ENCODE peak calls at places on chromosomes 11 and 22, in seven cellular contexts. I is activated naive CD4-positive, alpha-beta T cell treated with anti-CD3 and anti-CD28 coated beads, Interleukin-2, amount 50 U/mL, for 72 hours; U is naive thymus-derived CD4-positive, alpha-beta T cell; V is heart right ventricle; Q is psoas muscle; X is stimulated activated effector memory CD8-positive, alpha-beta T cell treated with anti-CD3 and anti-CD28 coated beads, Interleukin-12 subunit alpha, Interleukin-12 subunit beta, amount 100 ng/mL, for 72 hours; G is lower lobe of right lung. C is an unnamed sample.

GRCh38 chr22:37681556-37682049 is 4.5 kb upstream of the NOL12 start:
- ATAC-seq in G (peak; percentile 79), I (peak; percentile 39), X (peak; percentile 59), V (peak; percentile 30), Q (peak; percentile 57), U (peak; percentile 37), C (peak; percentile 38)

GRCh38 chr11:133967599-133968238 is 11.0 kb upstream of the IGSF9B start:
- ATAC-seq in X (no peak), G (no peak), Q (no peak), U (peak; percentile 7), I (peak; percentile 24), V (no peak), C (no peak)

GRCh38 chr22:44990810-44991209 is 19.0 kb downstream of the PHF21B start:
- ATAC-seq in U (no peak), I (no peak), X (no peak), Q (no peak), G (no peak), V (no peak), C (no peak)

GRCh38 chr11:80307676-80308075 is 866.8 kb upstream of the TENM4 start:
- ATAC-seq in U (no peak), G (no peak), I (no peak), V (no peak), Q (no peak), X (no peak), C (no peak)

GRCh38 chr11:48020092-48020755 is 39.9 kb downstream of the PTPRJ start:
- ATAC-seq in Q (no peak), V (peak; percentile 55), I (peak; percentile 59), U (peak; percentile 80), X (peak; percentile 83), G (peak; percentile 84), C (peak; percentile 94)

GRCh38 chr11:1570896-1571759 is 943 bp downstream of the DUSP8 start:
- ATAC-seq in G (no peak), Q (no peak), U (no peak), V (no peak), X (no peak), I (no peak), C (no peak)

GRCh38 chr11:19651654-19652053 is 61.0 kb upstream of the NAV2 start:
- ATAC-seq in X (no peak), Q (no peak), G (no peak), U (no peak), I (no peak), V (no peak), C (no peak)

GRCh38 chr22:49297871-49298721 is 529.6 kb downstream of the BRD1 start:
- ATAC-seq in I (no peak), U (no peak), Q (no peak), V (no peak), X (no peak), G (no peak), C (no peak)

GRCh38 chr11:113248702-113249490 is 65.5 kb upstream of the TTC12 start:
- ATAC-seq in I (peak; percentile 85), V (peak; percentile 20), X (peak; percentile 59), Q (no peak), U (peak; percentile 18), G (no peak), C (peak; percentile 34)

GRCh38 chr22:28002863-28003565 is 84.0 kb upstream of the PITPNB start:
- ATAC-seq in V (no peak), U (peak; percentile 37), I (no peak), G (no peak), X (no peak), Q (no peak), C (no peak)

GRCh38 chr11:116793476-116794096 is 1.9 kb upstream of the APOA5 start:
- ATAC-seq in U (no peak), X (no peak), V (no peak), I (no peak), G (no peak), Q (no peak), C (no peak)

GRCh38 chr11:95849087-95849825 is 59.0 kb downstream of the CEP57 start:
- ATAC-seq in U (peak; percentile 64), Q (peak; percentile 96), I (peak; percentile 58), G (peak; percentile 82), X (no peak), V (peak; percentile 97), C (no peak)

GRCh38 chr11:122085264-122085663 is 30.8 kb downstream of the BLID start:
- ATAC-seq in Q (peak; percentile 95), U (no peak), V (peak; percentile 94), I (no peak), X (no peak), G (no peak), C (no peak)

GRCh38 chr11:94513091-94513490 is 830 bp downstream of the C11orf97 start:
- ATAC-seq in V (no peak), G (peak; percentile 45), Q (no peak), X (no peak), U (no peak), I (peak; percentile 20), C (no peak)

GRCh38 chr11:110298298-110298765 is 1.9 kb upstream of the RDX start:
- ATAC-seq in U (no peak), Q (no peak), I (no peak), X (no peak), V (no peak), G (no peak), C (no peak)

GRCh38 chr11:94661444-94661843 is 94.3 kb downstream of the PIWIL4 start:
- ATAC-seq in G (no peak), Q (no peak), I (no peak), U (no peak), X (no peak), V (no peak), C (no peak)

GRCh38 chr11:47258317-47258902 is 614 bp downstream of the NR1H3 start:
- ATAC-seq in Q (no peak), I (no peak), U (no peak), G (no peak), V (no peak), X (no peak), C (no peak)

GRCh38 chr22:37636186-37636948 is 3.1 kb upstream of the SH3BP1 start:
- ATAC-seq in I (no peak), V (no peak), U (no peak), G (no peak), Q (no peak), X (no peak), C (no peak)

GRCh38 chr11:103681855-103682254 is 354.6 kb upstream of the DDI1 start:
- ATAC-seq in X (peak; percentile 38), G (no peak), U (peak; percentile 17), Q (no peak), I (no peak), V (peak; percentile 41), C (no peak)